ENCODE peak calls at places on chromosomes 11 and 22, in nine cellular contexts. X is brain microvascular endothelial cell, I is thoracic aorta, P is fibroblast of villous mesenchyme, K is right lobe of liver, S is astrocyte, W is A673, V is cardiac fibroblast, E is pancreas. M is an unnamed sample.

GRCh38 chr11:61983419-61983818 is 16.0 kb upstream of the FTH1 start:
- DNase-seq in X (no peak), I (no peak), P (no peak), K (peak; percentile 74), S (no peak), W (no peak), V (no peak), E (no peak), M (no peak)

GRCh38 chr11:10326080-10326964 is 21.4 kb downstream of the ADM start:
- DNase-seq in X (no peak), I (no peak), P (peak; percentile 56), K (peak; percentile 84), S (no peak), W (no peak), V (peak; percentile 45), E (peak; percentile 68), M (no peak)

GRCh38 chr22:31160328-31160978 is 471 bp downstream of the RNF185 start:
- DNase-seq in X (no peak), I (no peak), P (peak; percentile 48), K (no peak), S (peak; percentile 14), W (peak; percentile 34), V (peak; percentile 43), E (no peak), M (no peak)

GRCh38 chr11:78708388-78708787 is 133.7 kb upstream of the NARS2 start:
- DNase-seq in X (no peak), I (no peak), P (no peak), K (no peak), S (no peak), W (no peak), V (peak; percentile 5), E (no peak), M (no peak)

GRCh38 chr11:72069787-72070251 is 10.5 kb downstream of the NUMA1 start:
- DNase-seq in X (peak; percentile 63), I (peak; percentile 85), P (peak; percentile 88), K (peak; percentile 85), S (peak; percentile 85), W (no peak), V (peak; percentile 91), E (peak; percentile 76), M (no peak)

GRCh38 chr11:15199693-15200092 is 85.0 kb downstream of the INSC start:
- DNase-seq in X (no peak), I (peak; percentile 52), P (peak; percentile 39), K (peak; percentile 82), S (peak; percentile 54), W (no peak), V (peak; percentile 39), E (peak; percentile 75), M (no peak)

GRCh38 chr11:17389205-17389956 is 922 bp upstream of the KCNJ11 start:
- DNase-seq in X (no peak), I (peak; percentile 43), P (peak; percentile 16), K (peak; percentile 83), S (no peak), W (peak; percentile 66), V (peak; percentile 15), E (peak; percentile 94), M (no peak)

GRCh38 chr11:77213589-77214428 is 85.8 kb downstream of the MYO7A start:
- DNase-seq in X (no peak), I (no peak), P (no peak), K (no peak), S (no peak), W (no peak), V (no peak), E (no peak), M (no peak)

GRCh38 chr11:8080674-8081590 is at the start of gene TUB:
- DNase-seq in X (no peak), I (no peak), P (peak; percentile 7), K (no peak), S (no peak), W (peak; percentile 2), V (no peak), E (peak; percentile 68), M (no peak)

GRCh38 chr11:107702723-107703122 is 9.1 kb downstream of the SLN start:
- DNase-seq in X (no peak), I (no peak), P (peak; percentile 80), K (no peak), S (no peak), W (no peak), V (peak; percentile 16), E (no peak), M (no peak)

GRCh38 chr11:32333335-32333991 is 101.9 kb downstream of the WT1 start:
- DNase-seq in X (peak; percentile 44), I (no peak), P (peak; percentile 60), K (peak; percentile 67), S (peak; percentile 48), W (peak; percentile 82), V (peak; percentile 61), E (peak; percentile 79), M (no peak)

GRCh38 chr11:96272542-96273306 is 70.3 kb downstream of the MAML2 start:
- DNase-seq in X (peak; percentile 32), I (no peak), P (peak; percentile 66), K (no peak), S (peak; percentile 52), W (peak; percentile 66), V (peak; percentile 51), E (no peak), M (no peak)

GRCh38 chr22:20456064-20456721 is 18.6 kb upstream of the SCARF2 start:
- DNase-seq in X (peak; percentile 64), I (no peak), P (peak; percentile 84), K (peak; percentile 70), S (peak; percentile 73), W (peak; percentile 90), V (peak; percentile 85), E (peak; percentile 74), M (peak; percentile 56)

GRCh38 chr11:65498042-65498726 is 661 bp upstream of the MALAT1 start:
- DNase-seq in X (peak; percentile 14), I (no peak), P (peak; percentile 82), K (no peak), S (peak; percentile 47), W (peak; percentile 83), V (peak; percentile 76), E (peak; percentile 70), M (no peak)

GRCh38 chr11:65498977-65499712 is at the start of gene MALAT1:
- DNase-seq in X (peak; percentile 91), I (peak; percentile 78), P (peak; percentile 97), K (peak; percentile 93), S (peak; percentile 88), W (peak; percentile 98), V (peak; percentile 98), E (peak; percentile 99), M (peak; percentile 92)

GRCh38 chr11:65498727-65498976 is 193 bp upstream of the MALAT1 start:
- DNase-seq in X (no peak), I (no peak), P (no peak), K (no peak), S (no peak), W (no peak), V (no peak), E (no peak), M (no peak)

GRCh38 chr11:65496304-65497140 is 2.3 kb upstream of the MALAT1 start:
- DNase-seq in X (peak; percentile 22), I (no peak), P (peak; percentile 87), K (no peak), S (no peak), W (peak; percentile 56), V (peak; percentile 44), E (peak; percentile 46), M (no peak)

GRCh38 chr11:65497141-65498041 is 1.5 kb upstream of the MALAT1 start:
- DNase-seq in X (peak; percentile 97), I (peak; percentile 92), P (peak; percentile 99), K (peak; percentile 99), S (peak; percentile 94), W (peak; percentile 100), V (peak; percentile 98), E (peak; percentile 99), M (peak; percentile 95)
- TF ChIP-seq CTCF in X (no peak), I (no peak), P (peak; percentile 6), K (no peak), S (no peak), W (no peak), V (no peak), E (no peak), M (no peak)

DNA sequence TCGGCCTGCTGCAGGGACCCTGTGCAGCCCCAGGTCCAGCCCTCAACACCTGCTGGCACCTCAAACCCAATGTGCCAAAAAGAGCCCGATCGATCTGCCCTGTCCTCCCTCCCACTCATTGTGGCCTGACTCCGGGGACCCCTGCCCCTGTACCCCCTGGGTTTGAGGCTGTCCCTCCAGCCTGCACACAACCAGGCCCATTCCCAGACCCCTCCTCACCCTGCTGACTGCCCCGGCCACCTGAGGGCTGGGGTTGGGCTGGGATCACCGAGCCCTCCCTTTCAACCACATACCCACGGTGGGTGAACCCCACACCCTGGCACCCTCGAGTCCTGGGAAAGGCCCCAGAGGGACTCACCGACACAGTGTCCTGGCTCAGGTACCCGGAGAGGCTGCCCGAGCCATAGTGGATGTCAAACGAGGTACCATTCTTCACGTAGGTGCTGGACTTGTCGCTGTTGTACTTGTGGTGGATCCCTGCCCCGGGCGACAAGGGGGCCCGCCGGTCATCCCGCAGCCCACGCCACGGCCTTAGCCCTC is 5.0 kb downstream of the CTSD start:
- DNase-seq in X (no peak), I (no peak), P (no peak), K (peak; percentile 31), S (no peak), W (no peak), V (no peak), E (no peak), M (no peak)
- H3K4me3 ChIP-seq in X (no peak overlapping the region), I (peak overlapping the region; percentile 22), P (no peak overlapping the region), K (no peak overlapping the region), S (no peak overlapping the region), W (no peak overlapping the region), V (no peak overlapping the region), E (no peak overlapping the region), M (no peak overlapping the region)

DNA sequence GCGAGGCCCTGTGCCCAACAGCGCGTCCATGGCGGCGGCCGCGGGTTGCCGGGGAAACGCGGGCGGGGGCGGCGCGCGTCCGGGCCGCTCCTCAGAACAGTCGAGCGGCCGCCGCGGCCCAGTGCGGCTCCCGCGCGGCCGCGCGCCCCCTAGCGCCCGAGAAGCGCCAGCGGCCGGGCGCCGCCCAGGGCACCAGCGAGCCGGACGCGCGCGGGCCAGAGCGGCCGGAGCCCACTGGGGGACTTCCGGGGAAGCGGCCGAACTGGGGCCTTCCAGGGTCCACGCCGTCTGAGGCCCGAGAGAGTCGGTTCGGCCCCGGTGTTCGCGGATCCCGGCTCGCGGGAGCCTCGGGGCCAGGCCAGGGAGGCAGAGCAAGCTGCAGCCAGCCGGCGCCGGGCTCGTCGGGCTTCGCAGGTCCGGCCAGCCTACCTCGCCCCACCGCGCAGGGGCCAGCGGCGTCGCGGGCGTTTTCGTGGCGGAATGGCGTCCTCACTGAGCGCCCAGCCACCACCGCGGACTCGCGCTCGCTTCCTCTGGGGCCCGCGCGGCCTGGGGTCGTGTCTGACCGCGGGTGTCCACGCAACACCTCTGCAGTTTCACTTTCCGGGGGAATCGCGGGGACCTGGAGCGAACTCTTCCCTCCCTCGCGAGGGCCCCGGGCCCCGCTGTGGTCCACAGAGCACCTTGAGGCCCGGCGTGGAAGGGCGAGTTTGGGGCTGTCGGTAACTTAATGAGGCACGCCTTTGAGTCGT is at the start of gene DENND6B:
- DNase-seq in X (peak; percentile 32), I (no peak), P (peak; percentile 76), K (peak; percentile 84), S (no peak), W (peak; percentile 88), V (peak; percentile 70), E (peak; percentile 94), M (no peak)
- TF ChIP-seq CTCF in X (peak; percentile 14), I (no peak), P (peak; percentile 29), K (peak; percentile 37), S (peak; percentile 30), W (no peak), V (no peak), E (no peak), M (peak; percentile 51)

DNA sequence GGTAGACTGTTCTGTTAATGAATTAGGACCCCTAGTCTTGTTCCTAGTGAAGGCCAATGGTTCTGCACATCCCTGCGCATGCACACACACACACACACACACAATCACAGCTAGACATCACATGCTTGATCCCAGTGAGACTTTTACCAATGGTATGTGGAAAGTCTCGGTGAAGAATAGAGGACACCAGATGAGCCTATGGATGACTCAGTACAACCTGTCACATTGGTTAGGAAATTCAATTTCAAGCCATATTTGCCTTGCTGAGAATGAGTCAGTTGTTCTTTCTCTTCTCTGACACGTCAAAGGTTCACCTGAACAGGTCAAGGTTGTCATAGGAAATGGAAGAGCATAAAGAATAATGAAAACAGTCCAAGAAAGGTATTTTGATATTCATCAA is 122.0 kb downstream of the SLC17A6 start:
- DNase-seq in X (no peak), I (no peak), P (no peak), K (no peak), S (no peak), W (no peak), V (peak; percentile 43), E (no peak), M (no peak)
- H3K4me3 ChIP-seq in X (no peak overlapping the region), I (no peak overlapping the region), P (no peak overlapping the region), K (no peak overlapping the region), S (no peak overlapping the region), W (no peak overlapping the region), V (no peak overlapping the region), E (no peak overlapping the region), M (no peak overlapping the region)